ENCODE peak calls at places on chromosomes 11 and 22, in four cellular contexts. X is cardiac septum, T is astrocyte of the hippocampus, P is lung. V is an unnamed sample.

GRCh38 chr11:95487391-95487790 is 256.4 kb upstream of the SESN3 start:
- DNase-seq in X (no peak), T (peak), P (no peak), V (no peak)

GRCh38 chr11:34251640-34251980 is 106.2 kb downstream of the ABTB2 start:
- DNase-seq in X (no peak), T (peak), P (no peak), V (no peak)

GRCh38 chr11:36411202-36411640 is 98.9 kb downstream of the TRAF6 start:
- DNase-seq in X (peak), T (no peak), P (peak), V (peak)

GRCh38 chr11:2561283-2562180 is 116.7 kb downstream of the KCNQ1 start:
- DNase-seq in X (peak), T (no peak), P (no peak), V (peak)

GRCh38 chr11:11786234-11786633 is 55.5 kb upstream of the USP47 start:
- DNase-seq in X (no peak), T (no peak), P (no peak), V (no peak)

GRCh38 chr11:91156041-91156440 is 933.2 kb upstream of the CHORDC1 start:
- DNase-seq in X (no peak), T (no peak), P (no peak), V (no peak)

GRCh38 chr11:1765871-1766718 is 2.4 kb upstream of the CTSD start:
- DNase-seq in X (peak), T (no peak), P (no peak), V (no peak)

GRCh38 chr11:5304046-5304445 is 2.3 kb upstream of the OR51B4 start:
- DNase-seq in X (no peak), T (no peak), P (no peak), V (no peak)

GRCh38 chr11:118691926-118692830 is 12.7 kb upstream of the TREH start:
- DNase-seq in X (no peak), T (peak), P (no peak), V (no peak)

GRCh38 chr22:43993072-43993760 is 30.9 kb upstream of the PARVB start:
- DNase-seq in X (no peak), T (peak), P (peak), V (peak)

GRCh38 chr11:68528630-68529029 is 68.1 kb downstream of the PPP6R3 start:
- DNase-seq in X (no peak), T (no peak), P (no peak), V (no peak)

GRCh38 chr11:8111636-8112035 is 30.6 kb downstream of the TUB start:
- DNase-seq in X (no peak), T (no peak), P (no peak), V (no peak)

GRCh38 chr11:60504219-60504618 is 11.0 kb upstream of the MS4A13 start:
- DNase-seq in X (no peak), T (no peak), P (no peak), V (no peak)

GRCh38 chr11:71428861-71429435 is 19.2 kb downstream of the DHCR7 start:
- DNase-seq in X (no peak), T (no peak), P (peak), V (peak)

GRCh38 chr11:130157840-130158239 is 1.7 kb upstream of the ST14 start:
- DNase-seq in X (no peak), T (no peak), P (no peak), V (no peak)

GRCh38 chr11:77287615-77288273 is 13.7 kb downstream of the GDPD4 start:
- DNase-seq in X (no peak), T (peak), P (no peak), V (no peak)

GRCh38 chr11:12547953-12548650 is 126.1 kb upstream of the TEAD1 start:
- DNase-seq in X (no peak), T (no peak), P (no peak), V (no peak)

GRCh38 chr22:29306175-29306829 is at the start of gene GAS2L1:
- DNase-seq in X (peak), T (peak), P (peak), V (peak)

GRCh38 chr11:13705710-13706109 is 37.2 kb downstream of the FAR1 start:
- DNase-seq in X (no peak), T (no peak), P (no peak), V (no peak)

GRCh38 chr11:32056445-32056844 is 34.4 kb upstream of the RCN1 start:
- DNase-seq in X (no peak), T (peak), P (no peak), V (no peak)